ENCODE peak calls at places on chromosomes 5 and 9, in eight cellular contexts. V, A, S, M, L, D, U and K are unnamed samples.

GRCh38 chr5:74240783-74241750 is 399.5 kb downstream of the ENC1 start:
- DNase-seq in M (no peak), V (no peak), L (no peak), U (no peak), A (no peak), S (no peak), D (no peak), K (peak; percentile 44)

GRCh38 chr5:143479394-143479793 is 75.9 kb upstream of the NR3C1 start:
- DNase-seq in D (peak; percentile 60), S (no peak), M (no peak), A (no peak), V (no peak), L (no peak), U (no peak), K (no peak)

GRCh38 chr5:6792911-6793451 is 79.7 kb downstream of the TENT4A start:
- DNase-seq in M (no peak), D (no peak), V (no peak), A (no peak), U (no peak), S (no peak), L (no peak), K (no peak)

GRCh38 chr5:140175367-140176027 is 509 bp downstream of the CYSTM1 start:
- DNase-seq in U (peak; percentile 69), V (no peak), M (peak; percentile 83), D (peak; percentile 52), A (peak; percentile 56), L (peak; percentile 93), S (peak; percentile 59), K (peak; percentile 56)

GRCh38 chr5:67211926-67212325 is 15.3 kb upstream of the CD180 start:
- DNase-seq in U (no peak), L (peak; percentile 11), S (no peak), D (no peak), M (no peak), V (no peak), A (peak; percentile 87), K (no peak)

GRCh38 chr9:38374847-38375571 is 17.5 kb upstream of the ALDH1B1 start:
- DNase-seq in V (no peak), A (no peak), L (no peak), M (no peak), U (no peak), D (peak; percentile 61), S (no peak), K (no peak)

GRCh38 chr5:157217289-157218024 is 36.8 kb downstream of the ITK start:
- DNase-seq in A (no peak), D (no peak), V (no peak), M (no peak), L (no peak), U (no peak), S (no peak), K (no peak)

GRCh38 chr5:34811691-34812090 is 27.3 kb upstream of the TTC23L start:
- DNase-seq in M (no peak), V (no peak), S (no peak), D (no peak), U (no peak), L (no peak), A (no peak), K (no peak)

GRCh38 chr5:113119271-113119924 is 142.8 kb downstream of the DCP2 start:
- DNase-seq in S (peak; percentile 17), A (peak; percentile 12), U (peak; percentile 50), L (peak; percentile 89), V (no peak), M (peak; percentile 29), D (no peak), K (no peak)

GRCh38 chr9:127578627-127578951 is 33.5 kb upstream of the STXBP1 start:
- DNase-seq in D (no peak), A (no peak), L (no peak), V (no peak), U (no peak), M (no peak), S (no peak), K (no peak)

GRCh38 chr9:127575875-127576778 is 36.0 kb upstream of the STXBP1 start:
- DNase-seq in M (no peak), U (no peak), V (no peak), A (no peak), L (no peak), D (peak; percentile 91), S (no peak), K (no peak)

GRCh38 chr9:127580371-127580770 is 31.7 kb upstream of the STXBP1 start:
- DNase-seq in V (no peak), U (no peak), D (no peak), M (no peak), S (no peak), L (no peak), A (no peak), K (no peak)

GRCh38 chr9:127580879-127581278 is 31.2 kb upstream of the STXBP1 start:
- DNase-seq in S (no peak), A (no peak), M (no peak), U (no peak), L (no peak), V (no peak), D (no peak), K (no peak)

DNA sequence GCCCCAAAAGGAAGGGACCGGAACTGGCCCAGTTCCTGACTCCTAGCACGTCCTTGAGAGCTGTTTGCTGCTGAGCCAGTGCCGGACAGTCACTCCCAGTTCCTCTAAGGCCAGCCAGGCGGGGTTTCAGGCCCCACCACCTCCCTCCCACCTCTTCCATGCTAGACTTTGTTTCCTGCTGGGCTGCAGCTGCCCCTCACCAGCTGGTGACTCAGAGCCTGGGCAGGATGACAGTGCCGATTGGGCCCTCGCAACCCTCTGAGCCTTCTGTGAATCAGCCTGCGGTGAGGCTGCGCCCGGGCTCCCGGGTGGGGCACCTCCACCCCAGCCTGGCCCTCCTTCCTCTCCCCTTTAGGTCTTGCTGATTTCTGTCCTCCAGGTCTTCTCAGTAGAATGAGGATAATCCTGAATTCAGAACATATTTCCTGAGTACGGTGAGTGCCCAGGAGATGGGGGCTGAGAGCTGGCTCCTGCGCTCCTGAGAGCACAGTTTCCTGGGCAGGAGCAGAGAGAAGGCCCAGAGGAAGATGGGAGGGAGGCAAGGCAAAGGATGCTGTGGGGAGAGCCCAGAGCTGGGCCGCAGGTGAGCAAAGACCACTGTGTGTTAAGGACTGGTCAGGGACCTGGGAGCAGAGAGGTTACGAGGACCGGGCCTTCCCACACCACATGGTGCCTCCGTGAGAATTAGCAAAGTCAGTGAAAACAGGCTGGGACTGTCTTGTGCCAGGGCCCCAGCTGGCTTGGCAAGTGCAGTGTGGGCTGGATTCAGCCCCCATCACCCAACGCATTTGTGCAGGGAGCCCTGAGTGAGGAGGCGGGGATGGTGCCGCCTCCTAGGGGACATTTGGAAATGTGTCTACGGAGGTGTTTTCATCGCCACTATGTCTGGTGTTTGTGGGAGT is 32.9 kb upstream of the STXBP1 start:
- DNase-seq in M (peak; percentile 97), V (peak; percentile 32), U (peak; percentile 87), D (peak; percentile 86), L (peak; percentile 95), S (peak; percentile 76), A (peak; percentile 98), K (peak; percentile 92)
- TF ChIP-seq POLR2A in M (no peak), V (no peak), U (no peak), D (no peak), L (no peak), S (no peak), A (peak; percentile 15), K (peak; percentile 50)

DNA sequence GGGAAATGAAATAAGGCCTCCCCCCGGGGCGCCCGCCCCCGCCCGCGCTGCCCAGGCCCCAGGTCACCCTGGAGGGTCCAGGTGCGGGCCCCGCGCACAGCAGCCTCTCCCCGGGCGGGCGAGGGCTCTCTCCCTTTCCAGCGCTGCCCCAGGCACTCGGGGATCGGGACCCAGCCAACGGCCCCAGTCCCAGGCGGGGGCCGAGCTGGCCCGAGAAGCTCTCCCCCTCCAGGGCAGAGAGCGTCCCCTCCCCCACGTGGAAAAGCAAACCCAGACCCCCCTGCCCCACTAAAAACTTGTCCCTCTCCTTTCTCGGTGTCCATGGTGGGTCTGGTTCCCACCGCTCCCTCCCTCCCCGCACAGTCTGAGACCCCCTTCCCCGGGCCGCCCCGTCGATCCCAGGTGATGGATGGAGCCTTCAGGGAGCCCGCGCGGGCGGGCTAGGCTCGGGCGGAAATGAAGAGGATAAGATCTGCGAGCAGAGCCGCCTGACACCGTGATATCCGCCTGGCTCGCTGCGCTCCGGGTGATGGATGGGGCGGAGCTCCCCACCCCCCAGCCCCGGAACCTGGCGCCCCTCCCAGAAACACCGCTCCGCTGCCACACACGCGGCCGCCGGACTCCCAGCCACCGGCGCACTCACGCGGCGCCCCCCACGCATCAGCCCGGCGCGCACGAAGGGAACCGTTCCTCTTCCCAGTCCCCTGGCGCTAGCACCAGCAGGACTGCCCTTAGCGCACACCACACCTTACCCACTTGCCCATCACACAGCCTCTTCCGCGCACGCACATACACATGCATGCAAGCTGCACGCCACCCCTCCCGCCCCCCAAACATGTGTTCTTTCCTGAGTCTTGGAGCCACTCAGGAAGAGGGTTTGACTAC is 81.7 kb upstream of the ZBTB43 start:
- DNase-seq in M (peak; percentile 55), V (no peak), L (peak; percentile 80), S (peak; percentile 7), U (peak; percentile 42), D (no peak), A (no peak), K (peak; percentile 36)
- H3K27ac ChIP-seq in M (no peak overlapping the region), V (peak overlapping the region; percentile 82), L (peak overlapping the region; percentile 62), S (peak overlapping the region; percentile 81), U (peak overlapping the region; percentile 19), D (no peak overlapping the region), A (no peak overlapping the region), K (peak overlapping the region; percentile 52)

GRCh38 chr9:122912964-122913673 is at the start of gene ZBTB6:
- DNase-seq in L (peak; percentile 87), D (peak; percentile 83), V (peak; percentile 84), M (peak; percentile 75), A (peak; percentile 81), S (peak; percentile 57), U (peak; percentile 69), K (peak; percentile 70)
- TF ChIP-seq POLR2A in L (no peak), D (peak; percentile 87), V (peak; percentile 92), M (no peak), A (peak; percentile 69), S (no peak), U (no peak), K (no peak)

GRCh38 chr5:149731617-149732400 is 1.7 kb downstream of the PPARGC1B start:
- DNase-seq in D (no peak), A (peak; percentile 58), S (peak; percentile 72), U (peak; percentile 85), M (peak; percentile 83), L (peak; percentile 96), V (peak; percentile 62), K (peak; percentile 89)

GRCh38 chr5:149733129-149733900 is 3.2 kb downstream of the PPARGC1B start:
- DNase-seq in L (no peak), V (no peak), S (no peak), D (no peak), A (no peak), U (no peak), M (no peak), K (no peak)

GRCh38 chr5:149737355-149737754 is 7.2 kb downstream of the PPARGC1B start:
- DNase-seq in D (no peak), M (no peak), V (no peak), U (no peak), S (no peak), L (no peak), A (no peak), K (no peak)

GRCh38 chr5:149732500-149733128 is 2.5 kb downstream of the PPARGC1B start:
- DNase-seq in V (no peak), D (peak; percentile 32), M (no peak), U (peak; percentile 42), A (no peak), S (no peak), L (peak; percentile 90), K (peak; percentile 25)

GRCh38 chr5:149735066-149735465 is 5.0 kb downstream of the PPARGC1B start:
- DNase-seq in L (no peak), U (no peak), S (peak; percentile 31), M (no peak), V (no peak), A (no peak), D (no peak), K (no peak)
- H3K27ac ChIP-seq in L (peak overlapping the region; percentile 20), U (no peak overlapping the region), S (no peak overlapping the region), M (no peak overlapping the region), V (peak overlapping the region; percentile 18), A (no peak overlapping the region), D (no peak overlapping the region), K (no peak overlapping the region)

GRCh38 chr9:6645153-6646027 is at the start of gene GLDC:
- DNase-seq in U (no peak), S (peak; percentile 11), D (peak; percentile 90), M (peak; percentile 25), A (no peak), L (no peak), V (no peak), K (peak; percentile 7)
- TF ChIP-seq POLR2A in U (no peak), S (no peak), D (peak; percentile 80), M (no peak), A (no peak), L (no peak), V (peak; percentile 80), K (no peak)